ENCODE peak calls at places on chromosome 2, in five cellular contexts. One of them, this sample, is unnamed. For H3K9me3, the result is how much of the 10 kb centered on the place peaks cover.

GRCh38 chr2:177328056-177328455 is 63.5 kb upstream of the NFE2L2 start:
- DNase-seq in upper lobe of left lung: no peak
- DNase-seq in PC-3: no peak
- DNase-seq in GM23248: no peak
- DNase-seq in DND-41: no peak
- DNase-seq in this sample: no peak

GRCh38 chr2:219688560-219689445 is 61.4 kb downstream of the SLC4A3 start:
- DNase-seq in upper lobe of left lung: no peak
- DNase-seq in PC-3: peak
- DNase-seq in GM23248: peak
- DNase-seq in DND-41: no peak
- DNase-seq in this sample: peak

GRCh38 chr2:63692002-63692606 is 103.3 kb downstream of the MDH1 start:
- DNase-seq in upper lobe of left lung: no peak
- DNase-seq in PC-3: peak
- DNase-seq in GM23248: peak
- DNase-seq in DND-41: peak
- DNase-seq in this sample: no peak

GRCh38 chr2:60104514-60105501 is 448.6 kb downstream of the BCL11A start:
- DNase-seq in upper lobe of left lung: no peak
- DNase-seq in PC-3: peak
- DNase-seq in GM23248: peak
- DNase-seq in DND-41: peak
- DNase-seq in this sample: no peak

GRCh38 chr2:43131051-43131889 is 95.1 kb downstream of the ZFP36L2 start:
- DNase-seq in upper lobe of left lung: peak
- DNase-seq in PC-3: peak
- DNase-seq in GM23248: peak
- DNase-seq in DND-41: peak
- DNase-seq in this sample: peak

GRCh38 chr2:97674396-97674795 is 4.9 kb downstream of the C2orf92 start:
- DNase-seq in upper lobe of left lung: no peak
- DNase-seq in PC-3: no peak
- DNase-seq in GM23248: no peak
- DNase-seq in DND-41: no peak
- DNase-seq in this sample: no peak

GRCh38 chr2:174787485-174788205 is 23.4 kb upstream of the CHRNA1 start:
- DNase-seq in upper lobe of left lung: no peak
- DNase-seq in PC-3: no peak
- DNase-seq in GM23248: peak
- DNase-seq in DND-41: no peak
- DNase-seq in this sample: no peak

GRCh38 chr2:108383146-108383830 is 5.5 kb downstream of the SULT1C4 start:
- DNase-seq in upper lobe of left lung: no peak
- DNase-seq in PC-3: peak
- DNase-seq in GM23248: peak
- DNase-seq in DND-41: no peak
- DNase-seq in this sample: no peak

GRCh38 chr2:42171396-42171971 is 2.3 kb downstream of the EML4 start:
- DNase-seq in upper lobe of left lung: no peak
- DNase-seq in PC-3: no peak
- DNase-seq in GM23248: no peak
- DNase-seq in DND-41: peak
- DNase-seq in this sample: no peak

GRCh38 chr2:95525294-95526035 is 40.9 kb upstream of the TRIM43B start:
- DNase-seq in upper lobe of left lung: peak
- DNase-seq in PC-3: peak
- DNase-seq in GM23248: peak
- DNase-seq in DND-41: no peak
- DNase-seq in this sample: peak

GRCh38 chr2:118865106-118865505 is 17.7 kb upstream of the EN1 start:
- DNase-seq in upper lobe of left lung: no peak
- DNase-seq in PC-3: peak
- DNase-seq in GM23248: peak
- DNase-seq in DND-41: peak
- DNase-seq in this sample: no peak

GRCh38 chr2:2916621-2917020 is 461.0 kb downstream of the EIPR1 start:
- DNase-seq in upper lobe of left lung: no peak
- DNase-seq in PC-3: no peak
- DNase-seq in GM23248: no peak
- DNase-seq in DND-41: no peak
- DNase-seq in this sample: no peak

GRCh38 chr2:203585541-203585940 is 50.4 kb upstream of the RAPH1 start:
- DNase-seq in upper lobe of left lung: no peak
- DNase-seq in PC-3: no peak
- DNase-seq in GM23248: peak
- DNase-seq in DND-41: no peak
- DNase-seq in this sample: no peak

GRCh38 chr2:10835052-10835970 is 22.7 kb upstream of the PDIA6 start:
- DNase-seq in upper lobe of left lung: peak
- DNase-seq in PC-3: peak
- DNase-seq in GM23248: peak
- DNase-seq in DND-41: peak
- DNase-seq in this sample: peak

GRCh38 chr2:216066255-216066654 is 15.4 kb downstream of the PECR start:
- DNase-seq in upper lobe of left lung: no peak
- DNase-seq in PC-3: peak
- DNase-seq in GM23248: peak
- DNase-seq in DND-41: no peak
- DNase-seq in this sample: no peak

GRCh38 chr2:148602918-148603561 is 41.5 kb upstream of the EPC2 start:
- DNase-seq in upper lobe of left lung: no peak
- DNase-seq in PC-3: no peak
- DNase-seq in GM23248: no peak
- DNase-seq in DND-41: no peak
- DNase-seq in this sample: no peak

GRCh38 chr2:9165625-9166024 is 41.0 kb upstream of the ASAP2 start:
- DNase-seq in upper lobe of left lung: no peak
- DNase-seq in PC-3: peak
- DNase-seq in GM23248: peak
- DNase-seq in DND-41: no peak
- DNase-seq in this sample: peak

GRCh38 chr2:101036562-101036961 is 34.5 kb downstream of the RPL31 start:
- DNase-seq in upper lobe of left lung: no peak
- DNase-seq in PC-3: peak
- DNase-seq in GM23248: peak
- DNase-seq in DND-41: no peak
- DNase-seq in this sample: no peak

GRCh38 chr2:25169073-25169470 is 692 bp upstream of the POMC start:
- DNase-seq in upper lobe of left lung: no peak
- DNase-seq in PC-3: no peak
- DNase-seq in GM23248: no peak
- DNase-seq in DND-41: no peak
- DNase-seq in this sample: no peak

GRCh38 chr2:11366326-11366741 is 21.9 kb upstream of the ROCK2 start:
- DNase-seq in upper lobe of left lung: no peak
- DNase-seq in PC-3: no peak
- DNase-seq in GM23248: no peak
- DNase-seq in DND-41: peak
- DNase-seq in this sample: no peak

GRCh38 chr2:3667151-3667631 is 9.2 kb downstream of the ALLC start:
- DNase-seq in upper lobe of left lung: peak
- DNase-seq in PC-3: no peak
- DNase-seq in GM23248: no peak
- DNase-seq in DND-41: no peak
- DNase-seq in this sample: no peak

GRCh38 chr2:218344755-218345417 is 11.8 kb upstream of the CATIP start:
- DNase-seq in upper lobe of left lung: no peak
- DNase-seq in PC-3: no peak
- DNase-seq in GM23248: no peak
- DNase-seq in DND-41: no peak
- DNase-seq in this sample: no peak

GRCh38 chr2:144508162-144508765 is 11.7 kb downstream of the ZEB2 start:
- DNase-seq in upper lobe of left lung: no peak
- DNase-seq in PC-3: no peak
- DNase-seq in GM23248: peak
- DNase-seq in DND-41: no peak
- DNase-seq in this sample: no peak

GRCh38 chr2:227163445-227163997 is 484 bp downstream of the COL4A4 start:
- DNase-seq in upper lobe of left lung: peak
- DNase-seq in PC-3: no peak
- DNase-seq in GM23248: peak
- DNase-seq in DND-41: no peak
- DNase-seq in this sample: peak

GRCh38 chr2:152441961-152442360 is 107.0 kb downstream of the FMNL2 start:
- DNase-seq in upper lobe of left lung: no peak
- DNase-seq in PC-3: no peak
- DNase-seq in GM23248: no peak
- DNase-seq in DND-41: no peak
- DNase-seq in this sample: no peak

GRCh38 chr2:170685591-170685990 is 29.5 kb upstream of the SP5 start:
- DNase-seq in upper lobe of left lung: no peak
- DNase-seq in PC-3: no peak
- DNase-seq in GM23248: no peak
- DNase-seq in DND-41: no peak
- DNase-seq in this sample: no peak

GRCh38 chr2:170680172-170680913 is 34.8 kb upstream of the SP5 start:
- DNase-seq in upper lobe of left lung: no peak
- DNase-seq in PC-3: no peak
- DNase-seq in GM23248: no peak
- DNase-seq in DND-41: no peak
- DNase-seq in this sample: no peak

DNA sequence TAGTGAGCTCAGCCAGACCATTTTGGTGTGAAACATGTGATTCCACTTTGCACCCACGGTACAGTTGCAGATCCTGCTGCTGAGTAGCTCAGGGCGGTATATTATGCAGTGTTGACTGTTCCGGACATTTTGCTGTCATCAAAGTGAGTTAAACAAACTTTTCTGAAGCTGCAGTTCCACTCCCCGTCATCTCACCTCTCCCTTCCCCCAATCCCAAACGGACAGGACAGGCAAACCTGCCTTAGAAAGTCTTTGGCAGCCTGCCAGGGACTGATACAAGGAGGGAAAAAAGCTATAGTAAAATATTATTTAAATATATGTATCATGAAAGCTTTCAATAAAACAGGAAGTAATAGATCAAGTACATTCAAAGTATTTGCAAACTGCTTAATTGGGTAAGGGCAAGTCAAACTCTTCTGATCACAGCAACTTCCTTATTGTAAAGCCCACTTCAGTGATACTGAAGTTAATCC is 35.5 kb upstream of the SP5 start:
- DNase-seq in upper lobe of left lung: no peak
- DNase-seq in PC-3: peak
- DNase-seq in GM23248: peak
- DNase-seq in DND-41: no peak
- DNase-seq in this sample: no peak
- H3K27ac ChIP-seq in upper lobe of left lung: peak
- H3K27ac ChIP-seq in PC-3: no peak
- H3K27ac ChIP-seq in GM23248: no peak
- H3K27ac ChIP-seq in DND-41: no peak
- H3K27ac ChIP-seq in this sample: no peak

GRCh38 chr2:230790981-230791380 is 73.8 kb upstream of the ITM2C start:
- DNase-seq in upper lobe of left lung: no peak
- DNase-seq in PC-3: no peak
- DNase-seq in GM23248: no peak
- DNase-seq in DND-41: no peak
- DNase-seq in this sample: peak

GRCh38 chr2:230785346-230785745 is 72.7 kb downstream of the CAB39 start:
- DNase-seq in upper lobe of left lung: no peak
- DNase-seq in PC-3: no peak
- DNase-seq in GM23248: no peak
- DNase-seq in DND-41: no peak
- DNase-seq in this sample: no peak

GRCh38 chr2:230784840-230785239 is 72.2 kb downstream of the CAB39 start:
- DNase-seq in upper lobe of left lung: no peak
- DNase-seq in PC-3: no peak
- DNase-seq in GM23248: no peak
- DNase-seq in DND-41: no peak
- DNase-seq in this sample: no peak

GRCh38 chr2:230788554-230789175 is 76.0 kb downstream of the CAB39 start:
- DNase-seq in upper lobe of left lung: no peak
- DNase-seq in PC-3: no peak
- DNase-seq in GM23248: no peak
- DNase-seq in DND-41: no peak
- DNase-seq in this sample: no peak

GRCh38 chr2:230787101-230787500 is 74.5 kb downstream of the CAB39 start:
- DNase-seq in upper lobe of left lung: no peak
- DNase-seq in PC-3: no peak
- DNase-seq in GM23248: no peak
- DNase-seq in DND-41: no peak
- DNase-seq in this sample: no peak
- H3K9me3 ChIP-seq in upper lobe of left lung: under half
- H3K9me3 ChIP-seq in PC-3: under half
- H3K9me3 ChIP-seq in GM23248: under half
- H3K9me3 ChIP-seq in DND-41: under half
- H3K9me3 ChIP-seq in this sample: under half

GRCh38 chr2:46569061-46569560 is 89.7 kb downstream of the TMEM247 start:
- DNase-seq in upper lobe of left lung: peak
- DNase-seq in PC-3: no peak
- DNase-seq in GM23248: no peak
- DNase-seq in DND-41: no peak
- DNase-seq in this sample: no peak
- H3K4me3 ChIP-seq in upper lobe of left lung: no peak
- H3K4me3 ChIP-seq in PC-3: no peak
- H3K4me3 ChIP-seq in GM23248: no peak
- H3K4me3 ChIP-seq in DND-41: no peak
- H3K4me3 ChIP-seq in this sample: no peak

GRCh38 chr2:231399046-231399852 is 3.7 kb downstream of the B3GNT7 start:
- DNase-seq in upper lobe of left lung: no peak
- DNase-seq in PC-3: no peak
- DNase-seq in GM23248: no peak
- DNase-seq in DND-41: no peak
- DNase-seq in this sample: peak

GRCh38 chr2:231397928-231398294 is 2.4 kb downstream of the B3GNT7 start:
- DNase-seq in upper lobe of left lung: no peak
- DNase-seq in PC-3: no peak
- DNase-seq in GM23248: no peak
- DNase-seq in DND-41: no peak
- DNase-seq in this sample: no peak

GRCh38 chr2:231398585-231398984 is 3.1 kb downstream of the B3GNT7 start:
- DNase-seq in upper lobe of left lung: no peak
- DNase-seq in PC-3: no peak
- DNase-seq in GM23248: no peak
- DNase-seq in DND-41: no peak
- DNase-seq in this sample: no peak

GRCh38 chr2:231397011-231397927 is 1.8 kb downstream of the B3GNT7 start:
- DNase-seq in upper lobe of left lung: no peak
- DNase-seq in PC-3: no peak
- DNase-seq in GM23248: no peak
- DNase-seq in DND-41: no peak
- DNase-seq in this sample: no peak

GRCh38 chr2:231399853-231400667 is 4.5 kb downstream of the B3GNT7 start:
- DNase-seq in upper lobe of left lung: no peak
- DNase-seq in PC-3: peak
- DNase-seq in GM23248: peak
- DNase-seq in DND-41: no peak
- DNase-seq in this sample: peak
- H3K27ac ChIP-seq in upper lobe of left lung: peak
- H3K27ac ChIP-seq in PC-3: peak
- H3K27ac ChIP-seq in GM23248: no peak
- H3K27ac ChIP-seq in DND-41: no peak
- H3K27ac ChIP-seq in this sample: peak